ENCODE peak calls at places on chromosome 9, in nine cellular contexts. N is spleen; E is EL; R is stimulated activated CD4-positive, alpha-beta T cell treated with anti-CD3 and anti-CD28 coated beads, Interleukin-1b, Interleukin-23, amount 100 ng/mL, for 48 hours; M is stimulated activated naive CD4-positive, alpha-beta T cell; D is astrocyte of the spinal cord; P is RPMI8226; S is NCI-H510A treated with DMSO at 0.1 percent for 48 hours; V is stimulated activated CD8-positive, alpha-beta memory T cell treated with anti-CD3 and anti-CD28 coated beads, Interleukin-15, amount 100 ng/mL, for 24 hours. C is an unnamed sample.

GRCh38 chr9:14221558-14221957 is 92.4 kb downstream of the NFIB start:
- DNase-seq in N (no peak), E (peak; percentile 87), R (no peak), M (no peak), D (peak; percentile 78), P (no peak), S (no peak), V (no peak), C (peak; percentile 94)

GRCh38 chr9:105264380-105264779 is 19.9 kb downstream of the SLC44A1 start:
- DNase-seq in N (no peak), E (peak; percentile 8), R (no peak), M (no peak), D (no peak), P (no peak), S (no peak), V (no peak), C (no peak)

GRCh38 chr9:120510816-120511215 is 69.2 kb downstream of the CDK5RAP2 start:
- DNase-seq in N (no peak), E (no peak), R (no peak), M (no peak), D (no peak), P (no peak), S (no peak), V (no peak), C (no peak)

GRCh38 chr9:136763649-136764035 is 676 bp downstream of the LCN15 start:
- DNase-seq in N (no peak), E (no peak), R (no peak), M (no peak), D (no peak), P (no peak), S (no peak), V (no peak), C (no peak)

GRCh38 chr9:138020795-138021182 is 143.2 kb downstream of the CACNA1B start:
- DNase-seq in N (no peak), E (no peak), R (no peak), M (no peak), D (no peak), P (no peak), S (no peak), V (no peak), C (no peak)

GRCh38 chr9:134716067-134716466 is 74.5 kb downstream of the COL5A1 start:
- DNase-seq in N (no peak), E (no peak), R (no peak), M (no peak), D (no peak), P (no peak), S (no peak), V (no peak), C (no peak)

GRCh38 chr9:137429546-137429890 is 6.3 kb downstream of the NOXA1 start:
- DNase-seq in N (no peak), E (no peak), R (no peak), M (no peak), D (no peak), P (peak; percentile 33), S (no peak), V (no peak), C (no peak)

GRCh38 chr9:131862261-131862660 is 122.4 kb upstream of the RAPGEF1 start:
- DNase-seq in N (no peak), E (no peak), R (no peak), M (no peak), D (no peak), P (no peak), S (no peak), V (no peak), C (no peak)

GRCh38 chr9:131697097-131697496 is 42.8 kb downstream of the RAPGEF1 start:
- DNase-seq in N (no peak), E (no peak), R (no peak), M (no peak), D (peak; percentile 59), P (no peak), S (peak; percentile 14), V (no peak), C (no peak)

GRCh38 chr9:36316629-36317317 is 58.5 kb upstream of the GNE start:
- DNase-seq in N (no peak), E (no peak), R (no peak), M (no peak), D (no peak), P (no peak), S (no peak), V (no peak), C (no peak)

GRCh38 chr9:81814794-81815464 is 113.3 kb upstream of the SPATA31D4 start:
- DNase-seq in N (no peak), E (no peak), R (no peak), M (no peak), D (no peak), P (no peak), S (peak; percentile 8), V (no peak), C (peak; percentile 68)

C was measured in NCI-H226.